ENCODE peak calls at places on chromosomes 4 and X, in four cellular contexts. One of them, this sample, is unnamed.

GRCh38 chr4:33037464-33037863 is 2317.3 kb downstream of the PCDH7 start:
- DNase-seq in HepG2: no peak
- DNase-seq in H1: no peak
- DNase-seq in GM12878: no peak
- DNase-seq in this sample: no peak

GRCh38 chr4:108433832-108434231 is 186.5 kb upstream of the RPL34 start:
- DNase-seq in HepG2: no peak
- DNase-seq in H1: no peak
- DNase-seq in GM12878: no peak
- DNase-seq in this sample: no peak

GRCh38 chrX:154540897-154541535 is 5.6 kb downstream of the G6PD start:
- DNase-seq in HepG2: peak; percentile 89
- DNase-seq in H1: no peak
- DNase-seq in GM12878: no peak
- DNase-seq in this sample: no peak

GRCh38 chrX:40809210-40809609 is 73.9 kb upstream of the MED14 start:
- DNase-seq in HepG2: no peak
- DNase-seq in H1: no peak
- DNase-seq in GM12878: no peak
- DNase-seq in this sample: no peak

GRCh38 chr4:1241936-1242505 is 6.9 kb downstream of the CTBP1 start:
- DNase-seq in HepG2: no peak
- DNase-seq in H1: no peak
- DNase-seq in GM12878: no peak
- DNase-seq in this sample: no peak

GRCh38 chrX:107686792-107687191 is 58.5 kb downstream of the PRPS1 start:
- DNase-seq in HepG2: no peak
- DNase-seq in H1: no peak
- DNase-seq in GM12878: no peak
- DNase-seq in this sample: no peak

GRCh38 chr4:112170451-112170993 is 25.3 kb downstream of the FAM241A start:
- DNase-seq in HepG2: peak; percentile 43
- DNase-seq in H1: no peak
- DNase-seq in GM12878: no peak
- DNase-seq in this sample: no peak

GRCh38 chr4:165440415-165440882 is 61.6 kb downstream of the CPE start:
- DNase-seq in HepG2: peak; percentile 23
- DNase-seq in H1: no peak
- DNase-seq in GM12878: no peak
- DNase-seq in this sample: peak; percentile 39

GRCh38 chrX:107448625-107449468 is 605 bp upstream of the FRMPD3 start:
- DNase-seq in HepG2: no peak
- DNase-seq in H1: peak; percentile 55
- DNase-seq in GM12878: no peak
- DNase-seq in this sample: peak; percentile 43

GRCh38 chr4:7890635-7891393 is 48.8 kb downstream of the AFAP1 start:
- DNase-seq in HepG2: peak; percentile 56
- DNase-seq in H1: no peak
- DNase-seq in GM12878: no peak
- DNase-seq in this sample: no peak
- TF ChIP-seq SUZ12 in HepG2: no peak
- TF ChIP-seq SUZ12 in H1: no peak
- TF ChIP-seq SUZ12 in GM12878: no peak
- TF ChIP-seq SUZ12 in this sample: no peak

GRCh38 chr4:148986951-148987350 is 544.7 kb upstream of the NR3C2 start:
- DNase-seq in HepG2: no peak
- DNase-seq in H1: no peak
- DNase-seq in GM12878: no peak
- DNase-seq in this sample: no peak

GRCh38 chr4:148982200-148982599 is 540.0 kb upstream of the NR3C2 start:
- DNase-seq in HepG2: no peak
- DNase-seq in H1: no peak
- DNase-seq in GM12878: no peak
- DNase-seq in this sample: no peak

GRCh38 chr4:148980782-148981181 is 538.6 kb upstream of the NR3C2 start:
- DNase-seq in HepG2: no peak
- DNase-seq in H1: no peak
- DNase-seq in GM12878: no peak
- DNase-seq in this sample: no peak

DNA sequence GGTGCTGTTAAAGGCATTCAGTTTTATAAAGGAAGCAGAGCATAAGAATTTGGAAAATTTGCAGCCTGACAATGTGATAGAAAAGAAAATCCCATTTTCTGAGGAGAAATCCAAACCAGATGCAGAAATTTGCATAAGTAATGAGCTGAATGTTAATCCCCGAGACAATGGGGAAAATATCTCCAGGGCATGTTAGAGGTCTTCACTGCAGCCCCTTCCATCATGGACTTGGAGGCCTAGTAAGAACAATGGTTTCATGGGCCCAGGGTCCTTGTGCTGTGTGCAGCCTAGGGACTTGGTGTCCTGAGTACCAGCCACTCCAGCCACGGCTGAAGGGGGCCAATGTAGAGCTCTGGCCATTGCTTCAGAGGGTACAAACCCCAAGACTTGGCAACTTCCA is 542.7 kb upstream of the NR3C2 start:
- DNase-seq in HepG2: no peak
- DNase-seq in H1: no peak
- DNase-seq in GM12878: no peak
- DNase-seq in this sample: no peak
- H3K9ac ChIP-seq in HepG2: no peak overlapping the region
- H3K9ac ChIP-seq in H1: no peak overlapping the region
- H3K9ac ChIP-seq in GM12878: no peak overlapping the region
- H3K9ac ChIP-seq in this sample: no peak overlapping the region

DNA sequence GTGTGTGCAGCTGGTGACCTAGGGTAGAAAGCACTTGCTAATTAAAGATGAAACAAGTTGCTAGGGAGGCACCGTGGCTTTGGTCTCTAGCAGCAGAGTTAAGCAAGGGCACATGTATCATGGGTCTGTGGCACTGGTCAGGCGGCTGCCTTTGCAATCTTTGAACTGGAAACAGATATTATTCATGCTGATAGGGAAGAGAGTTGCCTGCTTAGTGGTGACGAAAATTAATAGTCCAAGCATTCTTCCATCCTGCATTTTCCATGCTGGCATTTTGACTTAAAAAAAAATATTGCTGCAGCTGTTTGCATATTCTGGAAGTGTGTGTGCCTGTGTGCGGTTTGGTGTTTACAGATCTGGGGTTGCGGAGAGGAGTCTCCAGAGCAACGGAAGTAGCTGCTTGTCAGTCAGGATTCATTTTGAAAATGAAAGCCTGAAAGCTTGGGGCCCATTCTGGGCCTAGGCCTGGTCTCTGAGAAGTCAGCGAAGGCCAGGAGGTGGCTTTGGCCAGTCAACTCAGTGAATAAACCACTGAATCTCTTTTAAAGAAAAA is 2.3 kb upstream of the SOWAHD start:
- DNase-seq in HepG2: peak; percentile 14
- DNase-seq in H1: no peak
- DNase-seq in GM12878: peak; percentile 85
- DNase-seq in this sample: no peak
- H3K4me1 ChIP-seq in HepG2: peaks cover 35% of the 10 kb centered on the region
- H3K4me1 ChIP-seq in H1: peaks cover 19% of the 10 kb centered on the region
- H3K4me1 ChIP-seq in GM12878: peaks cover 44% of the 10 kb centered on the region
- H3K4me1 ChIP-seq in this sample: peaks cover 5% of the 10 kb centered on the region

DNA sequence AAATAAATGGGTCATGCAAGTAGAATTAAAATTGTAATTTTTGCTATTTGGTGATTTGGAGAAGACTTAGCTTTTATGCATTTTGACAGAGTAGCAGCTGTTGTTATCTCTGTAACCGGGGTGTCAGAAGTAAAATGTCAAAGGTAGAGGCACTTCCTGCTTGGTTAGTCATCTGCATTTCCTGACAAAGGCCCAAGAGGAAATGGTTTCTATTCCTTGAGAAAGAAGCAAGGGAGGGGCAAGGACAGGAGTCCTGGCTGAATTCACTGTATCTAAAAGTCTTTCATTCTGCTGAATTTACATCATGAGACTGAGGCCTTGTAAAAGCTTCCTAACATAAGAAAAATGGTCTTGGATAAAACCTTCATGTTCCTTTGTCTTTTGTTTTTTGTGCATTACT is 550.9 kb upstream of the BOD1L1 start:
- DNase-seq in HepG2: no peak
- DNase-seq in H1: no peak
- DNase-seq in GM12878: peak; percentile 61
- DNase-seq in this sample: no peak
- TF ChIP-seq SUZ12 in HepG2: no peak
- TF ChIP-seq SUZ12 in H1: no peak
- TF ChIP-seq SUZ12 in GM12878: no peak
- TF ChIP-seq SUZ12 in this sample: no peak

DNA sequence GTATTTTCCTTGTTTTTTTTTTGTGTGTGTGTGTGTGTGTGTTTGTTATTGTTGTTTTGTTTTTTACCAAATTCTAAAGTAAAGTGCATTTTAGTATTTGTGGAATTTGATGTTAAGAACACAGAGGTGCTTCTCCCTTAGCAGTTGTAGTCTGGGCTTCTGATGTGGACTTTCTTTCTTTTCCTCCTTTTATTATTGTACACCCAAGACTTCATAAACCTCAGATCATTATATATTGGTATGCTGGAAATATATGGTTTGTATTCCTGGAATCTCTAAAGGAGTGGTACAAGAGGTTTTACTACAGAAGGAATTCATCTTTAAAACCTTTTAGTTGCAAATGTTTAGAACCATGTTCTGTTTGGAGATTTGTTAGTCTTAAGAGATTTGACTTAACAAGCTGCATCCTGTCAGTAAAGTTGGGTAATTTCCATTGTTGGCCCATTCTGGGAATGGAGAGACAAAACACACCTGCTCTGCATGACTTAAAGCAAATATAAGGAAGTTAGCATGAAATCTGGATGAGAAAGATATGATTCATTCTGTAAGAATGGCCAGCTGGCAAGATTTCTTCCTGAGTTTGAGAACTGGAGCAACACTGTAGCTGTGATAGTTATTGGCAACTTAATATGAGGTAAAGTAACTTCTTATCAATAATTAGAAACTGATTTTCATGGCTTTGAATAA is 64.0 kb downstream of the SMAD1 start:
- DNase-seq in HepG2: no peak
- DNase-seq in H1: no peak
- DNase-seq in GM12878: no peak
- DNase-seq in this sample: peak; percentile 3
- H3K9ac ChIP-seq in HepG2: no peak overlapping the region
- H3K9ac ChIP-seq in H1: no peak overlapping the region
- H3K9ac ChIP-seq in GM12878: no peak overlapping the region
- H3K9ac ChIP-seq in this sample: no peak overlapping the region